ENCODE peak calls at places on chromosomes 3 and 15, in eight cellular contexts. G is OCI-LY7, M is HCT116, I is astrocyte of the spinal cord, N is cardiac muscle cell, Y is mucosa of descending colon, T is AG04450, U is A549. Q is an unnamed sample.

GRCh38 chr3:162302983-162303624 is 806.5 kb downstream of the OTOL1 start:
- DNase-seq in Y (no peak), I (peak; percentile 32), T (no peak), M (no peak), N (no peak), U (no peak), G (no peak), Q (no peak)

GRCh38 chr3:64179860-64180259 is 45.4 kb downstream of the PRICKLE2 start:
- DNase-seq in N (no peak), M (no peak), T (no peak), U (no peak), G (no peak), I (no peak), Y (no peak), Q (no peak)

GRCh38 chr15:63015618-63016017 is 26.9 kb upstream of the TPM1 start:
- DNase-seq in I (peak; percentile 69), M (no peak), U (peak; percentile 48), Y (no peak), N (no peak), T (peak; percentile 18), G (no peak), Q (no peak)

GRCh38 chr3:193932576-193932975 is 203.4 kb upstream of the HES1 start:
- DNase-seq in U (no peak), T (no peak), Y (no peak), M (no peak), G (no peak), N (no peak), I (no peak), Q (no peak)

GRCh38 chr3:117706037-117706436 is 996.5 kb downstream of the TUSC7 start:
- DNase-seq in I (peak; percentile 69), N (no peak), G (no peak), Y (no peak), T (peak; percentile 92), M (no peak), U (no peak), Q (no peak)

GRCh38 chr3:54954019-54954418 is 26.2 kb upstream of the LRTM1 start:
- DNase-seq in M (no peak), T (peak; percentile 53), G (no peak), Y (no peak), I (peak; percentile 84), U (peak; percentile 3), N (peak; percentile 77), Q (no peak)

GRCh38 chr3:53744351-53744750 is 101.9 kb downstream of the CHDH start:
- DNase-seq in U (no peak), M (no peak), Y (peak; percentile 64), N (no peak), T (no peak), I (no peak), G (peak; percentile 12), Q (no peak)

GRCh38 chr3:181316481-181316880 is 326.9 kb upstream of the DNAJC19 start:
- DNase-seq in I (peak; percentile 38), U (no peak), G (peak; percentile 13), Y (no peak), N (peak; percentile 52), T (no peak), M (no peak), Q (peak; percentile 3)

GRCh38 chr3:152719264-152719663 is 115.7 kb upstream of the P2RY1 start:
- DNase-seq in U (no peak), G (no peak), T (no peak), I (peak; percentile 56), M (no peak), Y (no peak), N (no peak), Q (no peak)

GRCh38 chr3:14525685-14526631 is 14.2 kb downstream of the GRIP2 start:
- DNase-seq in G (no peak), N (no peak), Y (no peak), U (no peak), T (no peak), M (no peak), I (no peak), Q (no peak)

GRCh38 chr15:71649894-71650293 is 160.5 kb upstream of the NR2E3 start:
- DNase-seq in M (no peak), T (no peak), G (no peak), Y (no peak), U (no peak), N (no peak), I (no peak), Q (no peak)

GRCh38 chr15:71654714-71655174 is 155.6 kb upstream of the NR2E3 start:
- DNase-seq in M (no peak), Y (no peak), I (no peak), G (no peak), T (no peak), N (no peak), U (no peak), Q (no peak)

GRCh38 chr15:71650603-71651002 is 159.8 kb upstream of the NR2E3 start:
- DNase-seq in U (no peak), G (no peak), T (no peak), M (no peak), Y (no peak), I (no peak), N (no peak), Q (no peak)

GRCh38 chr15:71653986-71654713 is 156.2 kb upstream of the NR2E3 start:
- DNase-seq in N (no peak), U (no peak), G (no peak), M (no peak), Y (no peak), I (no peak), T (no peak), Q (no peak)

DNA sequence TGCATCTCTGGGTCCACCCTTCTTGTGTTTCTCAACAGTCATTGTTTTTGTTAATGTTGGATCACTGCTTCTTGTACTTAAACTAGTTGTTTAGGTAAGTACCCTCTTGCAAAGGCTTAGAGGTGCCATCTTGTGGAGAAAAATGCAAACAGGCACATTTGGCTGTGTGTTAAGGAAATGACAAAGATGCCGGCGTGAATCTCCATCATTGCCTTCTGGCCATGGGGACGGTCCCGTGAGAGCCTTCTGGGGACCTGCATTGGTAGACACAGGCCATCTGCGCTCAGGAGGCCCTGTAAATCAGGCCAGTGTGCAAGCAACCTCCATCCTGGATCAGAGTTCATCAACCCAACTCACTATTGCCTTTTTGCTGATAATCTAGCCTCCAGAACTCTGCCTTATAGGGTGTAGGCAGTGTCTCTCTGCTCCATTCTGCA is 158.6 kb upstream of the NR2E3 start:
- DNase-seq in Y (no peak), T (peak; percentile 66), G (peak; percentile 45), I (peak; percentile 82), U (peak; percentile 51), N (peak; percentile 54), M (peak; percentile 39), Q (peak; percentile 17)
- TF ChIP-seq CTCF in Y (no peak), T (peak; percentile 71), G (peak; percentile 78), I (peak; percentile 73), U (peak; percentile 87), N (peak; percentile 59), M (peak; percentile 49), Q (no peak)

GRCh38 chr15:80242802-80243201 is 9.2 kb downstream of the CTXND1 start:
- DNase-seq in T (no peak), I (no peak), M (no peak), U (no peak), G (no peak), N (no peak), Y (no peak), Q (no peak)

GRCh38 chr15:80241508-80241907 is 10.5 kb downstream of the CTXND1 start:
- DNase-seq in U (no peak), N (no peak), G (no peak), Y (no peak), M (no peak), T (no peak), I (no peak), Q (no peak)

GRCh38 chr15:80240261-80240660 is 11.8 kb downstream of the CTXND1 start:
- DNase-seq in Y (no peak), M (no peak), I (no peak), G (no peak), T (no peak), U (no peak), N (no peak), Q (no peak)

GRCh38 chr15:80246425-80246894 is 5.6 kb downstream of the CTXND1 start:
- DNase-seq in G (no peak), M (no peak), I (no peak), T (no peak), U (no peak), Y (no peak), N (no peak), Q (no peak)

GRCh38 chr15:80242132-80242769 is 9.8 kb downstream of the CTXND1 start:
- DNase-seq in N (peak; percentile 56), I (no peak), T (no peak), M (peak; percentile 28), U (peak; percentile 45), G (peak; percentile 51), Y (peak; percentile 33), Q (peak; percentile 25)
- TF ChIP-seq CTCF in N (peak; percentile 89), I (peak; percentile 61), T (peak; percentile 64), M (peak; percentile 95), U (peak; percentile 51), G (peak; percentile 85), Y (no peak), Q (peak; percentile 60)

GRCh38 chr3:37386627-37387230 is 212.3 kb upstream of the LRRFIP2 start:
- DNase-seq in N (no peak), T (peak; percentile 8), M (no peak), I (no peak), G (no peak), U (no peak), Y (no peak), Q (no peak)

GRCh38 chr3:37387462-37387861 is 213.1 kb upstream of the LRRFIP2 start:
- DNase-seq in N (no peak), I (no peak), Y (no peak), T (no peak), G (no peak), M (no peak), U (no peak), Q (no peak)

GRCh38 chr3:37383323-37383722 is 208.9 kb upstream of the LRRFIP2 start:
- DNase-seq in Y (no peak), I (no peak), N (no peak), T (no peak), M (no peak), G (no peak), U (no peak), Q (no peak)

GRCh38 chr3:37384117-37384516 is 209.7 kb upstream of the LRRFIP2 start:
- DNase-seq in G (no peak), Y (no peak), M (no peak), T (no peak), U (no peak), I (no peak), N (no peak), Q (no peak)
- TF ChIP-seq CTCF in G (no peak), Y (no peak), M (no peak), T (no peak), U (no peak), I (no peak), N (no peak), Q (no peak)

DNA sequence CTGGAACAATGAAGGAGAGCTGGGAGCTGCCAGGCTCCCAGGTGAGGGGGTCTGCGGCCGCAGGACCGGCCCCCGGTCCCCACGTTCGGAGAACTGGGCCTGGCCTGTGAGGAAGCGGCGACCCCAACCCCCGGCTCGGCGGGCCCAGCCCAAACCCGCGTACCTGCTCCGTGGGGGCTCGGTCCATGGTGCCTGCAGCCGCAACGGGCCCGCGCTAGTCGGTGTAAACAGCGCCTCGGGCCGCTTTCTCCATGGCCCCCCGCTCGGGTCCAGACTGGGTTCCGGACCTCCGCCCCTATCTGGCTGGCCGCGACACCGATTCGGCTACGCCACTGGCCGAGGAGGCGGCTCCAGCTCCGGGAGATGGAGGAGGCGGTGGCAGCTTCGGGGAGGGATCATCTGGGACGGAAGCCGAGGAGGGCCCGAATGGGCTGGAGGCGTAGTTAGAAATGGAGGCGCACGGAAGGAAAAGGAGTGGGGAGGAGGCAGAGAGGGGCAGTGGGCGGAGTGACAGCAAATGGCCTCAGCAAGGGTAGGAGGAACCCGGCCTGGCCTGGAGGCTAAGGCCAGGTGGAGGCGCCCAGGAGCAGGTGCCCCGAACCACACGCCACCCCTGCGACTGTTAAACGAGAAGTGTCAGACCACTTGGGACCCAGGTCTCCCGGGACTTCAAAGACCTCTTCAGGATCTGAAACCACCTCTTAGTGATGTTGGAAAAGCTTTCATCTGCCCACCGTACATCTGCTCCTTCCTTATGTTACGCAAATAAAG is at the start of gene SECISBP2L:
- DNase-seq in M (peak; percentile 91), G (peak; percentile 93), Y (peak; percentile 96), T (peak; percentile 77), I (peak; percentile 95), U (peak; percentile 81), N (peak; percentile 95), Q (peak; percentile 96)
- TF ChIP-seq CTCF in M (peak; percentile 66), G (peak; percentile 78), Y (no peak), T (no peak), I (peak; percentile 34), U (peak; percentile 34), N (peak; percentile 35), Q (no peak)